ENCODE peak calls at places on chromosomes 3 and 15, in nine cellular contexts. C is heart left ventricle, B is dorsolateral prefrontal cortex, E is PC-9, P is HFFc6, R is thyroid gland, O is AG04449, D is astrocyte of the cerebellum, G is cardiac muscle cell. Z is an unnamed sample.

GRCh38 chr3:119829431-119829830 is 47.5 kb downstream of the NR1I2 start:
- DNase-seq in C (no peak), B (no peak), E (no peak), P (no peak), R (no peak), O (no peak), D (no peak), G (no peak), Z (no peak)

GRCh38 chr3:194247350-194247740 is 103.8 kb downstream of the CPN2 start:
- DNase-seq in C (no peak), B (no peak), E (no peak), P (no peak), R (peak), O (no peak), D (no peak), G (no peak), Z (no peak)

GRCh38 chr3:123449092-123449985 is 449 bp upstream of the ADCY5 start:
- DNase-seq in C (peak), B (peak), E (no peak), P (no peak), R (peak), O (no peak), D (no peak), G (peak), Z (no peak)

GRCh38 chr3:125317761-125318496 is 57.2 kb downstream of the ZNF148 start:
- DNase-seq in C (no peak), B (no peak), E (no peak), P (no peak), R (no peak), O (no peak), D (no peak), G (no peak), Z (no peak)

GRCh38 chr3:115401298-115401697 is 222.0 kb upstream of the GAP43 start:
- DNase-seq in C (no peak), B (no peak), E (no peak), P (peak), R (no peak), O (peak), D (peak), G (no peak), Z (peak)

GRCh38 chr3:73096169-73096568 is 34.7 kb downstream of the EBLN2 start:
- DNase-seq in C (no peak), B (no peak), E (no peak), P (no peak), R (no peak), O (no peak), D (no peak), G (no peak), Z (no peak)

GRCh38 chr3:120693439-120694172 is 11.6 kb upstream of the HGD start:
- DNase-seq in C (no peak), B (no peak), E (peak), P (peak), R (no peak), O (no peak), D (no peak), G (no peak), Z (peak)

GRCh38 chr3:171461087-171461917 is 1.1 kb upstream of the TNIK start:
- DNase-seq in C (no peak), B (no peak), E (peak), P (peak), R (no peak), O (no peak), D (no peak), G (peak), Z (no peak)

GRCh38 chr3:177135841-177136492 is 61.3 kb downstream of the TBL1XR1 start:
- DNase-seq in C (no peak), B (no peak), E (no peak), P (no peak), R (no peak), O (no peak), D (no peak), G (no peak), Z (no peak)

GRCh38 chr15:32943691-32944090 is 225.9 kb downstream of the GREM1 start:
- DNase-seq in C (no peak), B (no peak), E (no peak), P (no peak), R (no peak), O (peak), D (no peak), G (no peak), Z (no peak)

GRCh38 chr3:111112913-111113312 is 41.3 kb downstream of the NECTIN3 start:
- DNase-seq in C (no peak), B (no peak), E (no peak), P (no peak), R (no peak), O (no peak), D (no peak), G (no peak), Z (no peak)

GRCh38 chr15:81312790-81313543 is 11.0 kb downstream of the STARD5 start:
- DNase-seq in C (peak), B (peak), E (peak), P (peak), R (peak), O (peak), D (peak), G (no peak), Z (peak)

GRCh38 chr3:126293370-126294082 is 63.7 kb downstream of the KLF15 start:
- DNase-seq in C (no peak), B (no peak), E (no peak), P (peak), R (peak), O (no peak), D (no peak), G (no peak), Z (no peak)

GRCh38 chr3:11717301-11717700 is 73.6 kb upstream of the VGLL4 start:
- DNase-seq in C (no peak), B (no peak), E (no peak), P (peak), R (no peak), O (no peak), D (no peak), G (no peak), Z (no peak)

GRCh38 chr3:139037478-139037877 is 7.2 kb downstream of the PRR23C start:
- DNase-seq in C (no peak), B (no peak), E (no peak), P (no peak), R (no peak), O (no peak), D (no peak), G (no peak), Z (no peak)

GRCh38 chr3:115999598-115999997 is 376.3 kb downstream of the GAP43 start:
- DNase-seq in C (no peak), B (peak), E (no peak), P (no peak), R (no peak), O (no peak), D (no peak), G (peak), Z (no peak)

GRCh38 chr3:8557298-8557697 is 55.7 kb downstream of the LMCD1 start:
- DNase-seq in C (peak), B (no peak), E (no peak), P (no peak), R (no peak), O (no peak), D (no peak), G (no peak), Z (no peak)

GRCh38 chr3:5212625-5213573 is 25.4 kb downstream of the EDEM1 start:
- DNase-seq in C (no peak), B (no peak), E (no peak), P (no peak), R (no peak), O (no peak), D (no peak), G (no peak), Z (no peak)

GRCh38 chr3:129310111-129310601 is 31.5 kb downstream of the HMCES start:
- DNase-seq in C (no peak), B (no peak), E (peak), P (no peak), R (peak), O (no peak), D (no peak), G (no peak), Z (no peak)

GRCh38 chr3:129304141-129304540 is 25.5 kb downstream of the HMCES start:
- DNase-seq in C (no peak), B (no peak), E (no peak), P (no peak), R (no peak), O (no peak), D (no peak), G (peak), Z (no peak)

GRCh38 chr3:129308636-129309035 is 30.0 kb downstream of the HMCES start:
- DNase-seq in C (no peak), B (no peak), E (no peak), P (no peak), R (no peak), O (no peak), D (no peak), G (no peak), Z (no peak)

GRCh38 chr3:129305592-129306091 is 27.0 kb downstream of the HMCES start:
- DNase-seq in C (peak), B (peak), E (no peak), P (peak), R (peak), O (no peak), D (peak), G (peak), Z (no peak)

GRCh38 chr3:129304553-129305222 is 26.0 kb downstream of the HMCES start:
- DNase-seq in C (no peak), B (no peak), E (no peak), P (no peak), R (no peak), O (no peak), D (no peak), G (peak), Z (no peak)
- TF ChIP-seq CTCF in C (no peak), B (no peak), E (no peak), P (no peak), R (no peak), O (no peak), D (no peak), G (no peak), Z (no peak)

GRCh38 chr15:57017024-57017423 is 98.6 kb downstream of the TCF12 start:
- DNase-seq in C (no peak), B (no peak), E (no peak), P (no peak), R (no peak), O (no peak), D (no peak), G (peak), Z (no peak)
- TF ChIP-seq CTCF in C (peak), B (peak), E (no peak), P (peak), R (no peak), O (peak), D (peak), G (peak), Z (no peak)

GRCh38 chr15:29692527-29692926 is 129.7 kb downstream of the TJP1 start:
- DNase-seq in C (no peak), B (no peak), E (no peak), P (no peak), R (no peak), O (no peak), D (no peak), G (no peak), Z (no peak)
- TF ChIP-seq CTCF in C (peak), B (peak), E (peak), P (peak), R (no peak), O (no peak), D (peak), G (peak), Z (peak)

DNA sequence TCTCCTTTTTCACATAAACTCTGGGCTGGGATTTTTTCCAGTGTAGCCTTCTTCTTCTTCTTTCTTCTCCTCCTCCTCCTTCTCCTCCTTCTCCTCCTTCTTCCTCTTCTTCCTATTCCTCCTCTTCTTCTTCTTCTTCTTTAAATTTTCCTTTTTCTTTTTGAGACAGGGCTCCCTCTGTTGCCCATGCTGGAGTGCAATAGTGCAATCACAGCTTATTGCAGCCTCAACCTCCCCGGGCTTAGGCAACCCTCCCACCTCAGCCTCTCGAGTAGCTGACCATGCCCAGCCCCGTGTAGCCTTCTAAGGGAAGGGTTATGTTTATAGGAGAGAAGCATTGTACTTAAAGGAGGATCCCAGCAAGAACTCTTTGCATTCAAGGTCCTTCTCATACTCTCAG is 24.0 kb upstream of the MYO1E start:
- DNase-seq in C (no peak), B (no peak), E (no peak), P (no peak), R (no peak), O (no peak), D (no peak), G (no peak), Z (no peak)
- TF ChIP-seq CTCF in C (no peak), B (no peak), E (no peak), P (no peak), R (no peak), O (no peak), D (no peak), G (peak), Z (peak)